ENCODE peak calls at places on chromosomes 6 and 20, in ten cellular contexts. Y is lower lobe of right lung, Q is mesenchymal stem cell, N is sigmoid colon, C is A673, V is NT2/D1, E is body of pancreas, W is GM23248, L is PC-3, K is psoas muscle. S is an unnamed sample.

GRCh38 chr20:61801065-61801360 is 264.7 kb downstream of the TAF4 start:
- DNase-seq in Y (peak; percentile 36), N (no peak), Q (no peak), C (no peak), E (no peak), K (no peak), L (no peak), V (no peak), W (no peak), S (no peak)

GRCh38 chr6:143598466-143599080 is 79.2 kb upstream of the PHACTR2 start:
- DNase-seq in K (no peak), N (no peak), Y (no peak), W (no peak), L (no peak), Q (no peak), C (no peak), V (no peak), E (no peak), S (no peak)

GRCh38 chr6:133854633-133855598 is 34.0 kb upstream of the TCF21 start:
- DNase-seq in C (no peak), E (no peak), Q (peak; percentile 40), Y (no peak), V (no peak), L (no peak), N (no peak), W (peak; percentile 27), K (no peak), S (no peak)

GRCh38 chr6:125747589-125748533 is 1.6 kb upstream of the HEY2 start:
- DNase-seq in Y (peak; percentile 59), L (no peak), E (peak; percentile 65), C (no peak), W (peak; percentile 52), N (peak; percentile 77), K (peak; percentile 53), Q (peak; percentile 59), V (no peak), S (peak; percentile 42)

GRCh38 chr6:93849857-93850256 is 430.5 kb upstream of the EPHA7 start:
- DNase-seq in K (no peak), Y (no peak), C (no peak), L (no peak), V (no peak), E (no peak), Q (peak; percentile 50), N (no peak), W (no peak), S (no peak)

GRCh38 chr20:50794181-50794845 is 548 bp upstream of the BCAS4 start:
- DNase-seq in Y (peak; percentile 43), K (no peak), Q (no peak), E (no peak), W (peak; percentile 46), L (no peak), N (no peak), C (peak; percentile 64), V (peak; percentile 22), S (no peak)

GRCh38 chr6:114007451-114007953 is 36.6 kb upstream of the HDAC2 start:
- DNase-seq in Y (no peak), C (no peak), W (no peak), K (no peak), Q (no peak), E (no peak), L (peak; percentile 79), N (no peak), V (peak; percentile 20), S (no peak)

GRCh38 chr6:134178230-134179044 is 126.0 kb upstream of the SLC2A12 start:
- DNase-seq in Y (peak; percentile 82), N (peak; percentile 86), C (peak; percentile 98), V (peak; percentile 82), Q (peak; percentile 95), E (peak; percentile 85), L (no peak), W (peak; percentile 97), K (peak; percentile 66), S (peak; percentile 45)

GRCh38 chr20:46872315-46873211 is 22.1 kb upstream of the EYA2 start:
- DNase-seq in W (peak; percentile 21), V (no peak), K (no peak), Q (no peak), L (no peak), C (no peak), N (no peak), Y (no peak), E (peak; percentile 14), S (no peak)

GRCh38 chr6:137272403-137272802 is 53.2 kb upstream of the IFNGR1 start:
- DNase-seq in E (no peak), Y (no peak), L (no peak), V (no peak), Q (peak; percentile 47), N (no peak), K (no peak), W (peak; percentile 13), C (no peak), S (no peak)

GRCh38 chr6:81362246-81362645 is 390.2 kb downstream of the TENT5A start:
- DNase-seq in Y (no peak), L (peak; percentile 53), Q (no peak), K (no peak), E (no peak), N (no peak), W (peak; percentile 45), V (no peak), C (no peak), S (no peak)

GRCh38 chr6:35008858-35009257 is 119.8 kb downstream of the ANKS1A start:
- DNase-seq in C (no peak), L (no peak), E (no peak), Q (no peak), K (no peak), V (no peak), N (no peak), W (no peak), Y (no peak), S (no peak)

GRCh38 chr6:134908906-134909516 is 40.9 kb downstream of the ALDH8A1 start:
- DNase-seq in Q (peak; percentile 92), W (peak; percentile 99), Y (no peak), K (peak; percentile 84), E (peak; percentile 30), V (no peak), N (peak; percentile 91), L (peak; percentile 84), C (peak; percentile 26), S (peak; percentile 33)

GRCh38 chr20:34269996-34270627 is 28.9 kb downstream of the ASIP start:
- DNase-seq in W (peak; percentile 40), E (peak; percentile 48), N (no peak), V (no peak), L (no peak), K (no peak), C (peak; percentile 15), Y (no peak), Q (no peak), S (peak; percentile 22)

GRCh38 chr6:44306710-44307109 is 6.4 kb downstream of the AARS2 start:
- DNase-seq in K (no peak), Q (no peak), V (no peak), N (no peak), Y (no peak), W (no peak), E (no peak), L (no peak), C (no peak), S (no peak)
- H3K36me3 ChIP-seq in K (peaks cover 100% of the 10 kb centered on the region), Q (peaks cover 91% of the 10 kb centered on the region), V (peaks cover 97% of the 10 kb centered on the region), N (peaks cover 53% of the 10 kb centered on the region), Y (peaks cover 96% of the 10 kb centered on the region), W (peaks cover 17% of the 10 kb centered on the region), E (peaks cover 26% of the 10 kb centered on the region), L (peaks cover 53% of the 10 kb centered on the region), C (peaks cover 64% of the 10 kb centered on the region), S (peaks cover 20% of the 10 kb centered on the region)

GRCh38 chr20:41126719-41127118 is 10.6 kb upstream of the PLCG1 start:
- DNase-seq in W (no peak), Q (no peak), V (no peak), Y (no peak), E (no peak), L (no peak), K (no peak), C (no peak), N (no peak), S (no peak)
- H3K36me3 ChIP-seq in W (peaks cover 34% of the 10 kb centered on the region), Q (peaks cover 57% of the 10 kb centered on the region), V (peaks cover 47% of the 10 kb centered on the region), Y (peaks cover 51% of the 10 kb centered on the region), E (peaks cover 12% of the 10 kb centered on the region), L (peaks cover 43% of the 10 kb centered on the region), K (peaks cover 47% of the 10 kb centered on the region), C (peaks cover 44% of the 10 kb centered on the region), N (peaks cover 41% of the 10 kb centered on the region), S (peaks cover 22% of the 10 kb centered on the region)

GRCh38 chr20:41454250-41454649 is 87.6 kb upstream of the EMILIN3 start:
- DNase-seq in N (no peak), L (no peak), Q (no peak), V (no peak), K (no peak), E (no peak), Y (no peak), W (no peak), C (no peak), S (no peak)

GRCh38 chr20:41452226-41452625 is 85.6 kb upstream of the EMILIN3 start:
- DNase-seq in V (no peak), E (no peak), N (no peak), L (no peak), W (no peak), C (no peak), Q (no peak), K (no peak), Y (no peak), S (no peak)

GRCh38 chr20:41456341-41456740 is 89.7 kb upstream of the EMILIN3 start:
- DNase-seq in C (peak; percentile 89), N (no peak), E (no peak), W (peak; percentile 47), Q (no peak), V (no peak), K (no peak), Y (no peak), L (no peak), S (no peak)

GRCh38 chr20:41457173-41457857 is 90.7 kb upstream of the EMILIN3 start:
- DNase-seq in V (no peak), L (no peak), W (no peak), K (no peak), C (peak; percentile 15), Y (no peak), Q (no peak), E (no peak), N (no peak), S (no peak)

GRCh38 chr20:41453006-41453950 is 86.7 kb upstream of the EMILIN3 start:
- DNase-seq in W (no peak), V (no peak), Y (no peak), L (no peak), N (no peak), C (no peak), Q (no peak), K (no peak), E (no peak), S (no peak)
- H3K36me3 ChIP-seq in W (peaks cover 39% of the 10 kb centered on the region), V (peaks cover 82% of the 10 kb centered on the region), Y (peaks cover 93% of the 10 kb centered on the region), L (peaks cover 33% of the 10 kb centered on the region), N (peaks cover 45% of the 10 kb centered on the region), C (peaks cover 50% of the 10 kb centered on the region), Q (peaks cover 93% of the 10 kb centered on the region), K (peaks cover 68% of the 10 kb centered on the region), E (peaks cover 11% of the 10 kb centered on the region), S (peaks cover 91% of the 10 kb centered on the region)

DNA sequence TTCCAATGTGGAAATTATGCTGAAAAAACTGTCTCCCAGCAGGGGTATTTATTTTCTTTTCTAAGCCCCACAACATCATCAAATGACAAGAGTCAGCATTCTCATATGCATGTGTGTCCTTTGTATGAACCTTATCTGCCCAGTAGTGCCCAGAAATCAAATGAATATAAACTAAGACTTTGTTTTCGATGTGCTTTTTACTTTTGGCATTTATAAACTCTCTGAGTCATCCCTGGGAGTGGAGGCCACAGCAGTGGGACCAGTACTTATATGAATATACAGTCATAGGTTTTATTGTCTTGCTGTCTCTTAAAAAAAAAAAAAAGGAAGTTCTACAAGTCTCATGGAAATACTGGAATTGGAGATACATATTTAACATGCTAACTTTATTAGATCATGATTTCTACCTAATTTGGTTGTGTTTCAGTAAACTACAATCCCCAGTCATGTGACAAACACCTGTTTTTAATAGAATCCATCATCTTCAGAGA is 99.2 kb upstream of the TMEM181 start:
- DNase-seq in Y (no peak), V (no peak), C (peak; percentile 58), E (no peak), N (no peak), L (peak; percentile 63), Q (peak; percentile 30), K (no peak), W (peak; percentile 80), S (no peak)
- H3K36me3 ChIP-seq in Y (peaks cover 32% of the 10 kb centered on the region), V (peaks cover 3% of the 10 kb centered on the region), C (peaks cover 4% of the 10 kb centered on the region), E (no peaks in the 10 kb centered on the region), N (no peaks in the 10 kb centered on the region), L (no peaks in the 10 kb centered on the region), Q (peaks cover 23% of the 10 kb centered on the region), K (peaks cover 45% of the 10 kb centered on the region), W (peaks cover 9% of the 10 kb centered on the region), S (no peaks in the 10 kb centered on the region)